ENCODE peak calls at places on chromosomes 11 and 22, in seven cellular contexts. One of them, this sample, is unnamed.
A peak's percentile ranks its signal among the peaks of the same experiment; 100 is the strongest.

GRCh38 chr11:1814691-1815090 is 20.1 kb upstream of the SYT8 start:
- DNase-seq in WTC11: no peak
- DNase-seq in H1: no peak
- DNase-seq in pancreas: no peak
- DNase-seq in upper lobe of right lung: no peak
- DNase-seq in BJ: no peak
- DNase-seq in body of pancreas: no peak
- DNase-seq in this sample: no peak

GRCh38 chr11:8227156-8228152 is 36.2 kb downstream of the LMO1 start:
- DNase-seq in pancreas: no peak
- DNase-seq in body of pancreas: no peak
- DNase-seq in H1: no peak
- DNase-seq in BJ: no peak
- DNase-seq in WTC11: no peak
- DNase-seq in upper lobe of right lung: peak; percentile 51
- DNase-seq in this sample: no peak

GRCh38 chr11:102468636-102469195 is 16.2 kb upstream of the TMEM123 start:
- DNase-seq in upper lobe of right lung: no peak
- DNase-seq in pancreas: no peak
- DNase-seq in body of pancreas: no peak
- DNase-seq in H1: no peak
- DNase-seq in BJ: no peak
- DNase-seq in WTC11: no peak
- DNase-seq in this sample: no peak

GRCh38 chr11:19458721-19459120 is 218.0 kb upstream of the E2F8 start:
- DNase-seq in BJ: no peak
- DNase-seq in body of pancreas: no peak
- DNase-seq in H1: no peak
- DNase-seq in pancreas: no peak
- DNase-seq in WTC11: no peak
- DNase-seq in upper lobe of right lung: no peak
- DNase-seq in this sample: no peak

GRCh38 chr11:6127881-6128280 is 20.4 kb downstream of the OR56B4 start:
- DNase-seq in body of pancreas: no peak
- DNase-seq in pancreas: no peak
- DNase-seq in BJ: no peak
- DNase-seq in WTC11: no peak
- DNase-seq in H1: no peak
- DNase-seq in upper lobe of right lung: no peak
- DNase-seq in this sample: no peak

GRCh38 chr11:69667619-69668604 is 7.2 kb downstream of the LTO1 start:
- DNase-seq in upper lobe of right lung: peak; percentile 61
- DNase-seq in pancreas: no peak
- DNase-seq in WTC11: no peak
- DNase-seq in BJ: no peak
- DNase-seq in body of pancreas: no peak
- DNase-seq in H1: no peak
- DNase-seq in this sample: no peak

GRCh38 chr11:125315088-125315740 is 150.7 kb downstream of the PKNOX2 start:
- DNase-seq in body of pancreas: peak; percentile 56
- DNase-seq in pancreas: peak; percentile 72
- DNase-seq in BJ: no peak
- DNase-seq in WTC11: no peak
- DNase-seq in upper lobe of right lung: no peak
- DNase-seq in H1: no peak
- DNase-seq in this sample: no peak

GRCh38 chr11:65215441-65216076 is 33.8 kb downstream of the CAPN1 start:
- DNase-seq in BJ: no peak
- DNase-seq in upper lobe of right lung: no peak
- DNase-seq in WTC11: no peak
- DNase-seq in pancreas: no peak
- DNase-seq in body of pancreas: no peak
- DNase-seq in H1: no peak
- DNase-seq in this sample: no peak

GRCh38 chr22:25413620-25414019 is 150.9 kb upstream of the GRK3 start:
- DNase-seq in H1: no peak
- DNase-seq in upper lobe of right lung: no peak
- DNase-seq in BJ: no peak
- DNase-seq in body of pancreas: no peak
- DNase-seq in pancreas: no peak
- DNase-seq in WTC11: no peak
- DNase-seq in this sample: no peak

GRCh38 chr11:19437760-19438159 is 197.0 kb upstream of the E2F8 start:
- DNase-seq in H1: no peak
- DNase-seq in BJ: no peak
- DNase-seq in upper lobe of right lung: no peak
- DNase-seq in pancreas: no peak
- DNase-seq in body of pancreas: no peak
- DNase-seq in WTC11: no peak
- DNase-seq in this sample: no peak

GRCh38 chr11:127496165-127496564 is 495.6 kb upstream of the KIRREL3 start:
- DNase-seq in WTC11: no peak
- DNase-seq in pancreas: no peak
- DNase-seq in upper lobe of right lung: no peak
- DNase-seq in H1: no peak
- DNase-seq in BJ: no peak
- DNase-seq in body of pancreas: peak; percentile 6
- DNase-seq in this sample: no peak

GRCh38 chr11:43987384-43988039 is 45.1 kb downstream of the C11orf96 start:
- DNase-seq in upper lobe of right lung: peak; percentile 82
- DNase-seq in BJ: peak; percentile 49
- DNase-seq in pancreas: peak; percentile 61
- DNase-seq in WTC11: no peak
- DNase-seq in body of pancreas: peak; percentile 78
- DNase-seq in H1: no peak
- DNase-seq in this sample: no peak

GRCh38 chr11:128658499-128658898 is 35.4 kb upstream of the FLI1 start:
- DNase-seq in pancreas: no peak
- DNase-seq in upper lobe of right lung: no peak
- DNase-seq in H1: no peak
- DNase-seq in WTC11: no peak
- DNase-seq in body of pancreas: peak; percentile 4
- DNase-seq in BJ: no peak
- DNase-seq in this sample: no peak

GRCh38 chr11:18203723-18204122 is 31.1 kb downstream of the MRGPRX4 start:
- DNase-seq in pancreas: no peak
- DNase-seq in body of pancreas: no peak
- DNase-seq in H1: no peak
- DNase-seq in BJ: no peak
- DNase-seq in upper lobe of right lung: no peak
- DNase-seq in WTC11: peak; percentile 55
- DNase-seq in this sample: peak; percentile 37

GRCh38 chr11:117985953-117986887 is at the start of gene IL10RA:
- DNase-seq in BJ: no peak
- DNase-seq in upper lobe of right lung: peak; percentile 94
- DNase-seq in WTC11: peak; percentile 89
- DNase-seq in pancreas: peak; percentile 80
- DNase-seq in body of pancreas: peak; percentile 84
- DNase-seq in H1: peak; percentile 64
- DNase-seq in this sample: peak; percentile 76

GRCh38 chr11:111923351-111923788 is 4.7 kb downstream of the C11orf52 start:
- DNase-seq in H1: no peak
- DNase-seq in BJ: no peak
- DNase-seq in WTC11: no peak
- DNase-seq in pancreas: no peak
- DNase-seq in upper lobe of right lung: no peak
- DNase-seq in body of pancreas: no peak
- DNase-seq in this sample: no peak

GRCh38 chr11:68264244-68264643 is 7.5 kb downstream of the C11orf24 start:
- DNase-seq in H1: no peak
- DNase-seq in upper lobe of right lung: no peak
- DNase-seq in pancreas: no peak
- DNase-seq in BJ: no peak
- DNase-seq in body of pancreas: no peak
- DNase-seq in WTC11: no peak
- DNase-seq in this sample: no peak

GRCh38 chr22:41367680-41368542 is 13.8 kb upstream of the TEF start:
- DNase-seq in WTC11: no peak
- DNase-seq in pancreas: peak; percentile 69
- DNase-seq in upper lobe of right lung: peak; percentile 84
- DNase-seq in body of pancreas: peak; percentile 77
- DNase-seq in H1: no peak
- DNase-seq in BJ: peak; percentile 31
- DNase-seq in this sample: no peak

GRCh38 chr11:61967924-61968757 is 707 bp upstream of the FTH1 start:
- DNase-seq in body of pancreas: no peak
- DNase-seq in upper lobe of right lung: peak; percentile 87
- DNase-seq in H1: no peak
- DNase-seq in pancreas: peak; percentile 62
- DNase-seq in WTC11: peak; percentile 32
- DNase-seq in BJ: no peak
- DNase-seq in this sample: peak; percentile 20

GRCh38 chr22:29610780-29611179 is 7.3 kb downstream of the NF2 start:
- DNase-seq in WTC11: no peak
- DNase-seq in BJ: no peak
- DNase-seq in pancreas: no peak
- DNase-seq in H1: no peak
- DNase-seq in upper lobe of right lung: no peak
- DNase-seq in body of pancreas: no peak
- DNase-seq in this sample: no peak

GRCh38 chr22:31350410-31350863 is 4.3 kb upstream of the PATZ1 start:
- DNase-seq in BJ: no peak
- DNase-seq in upper lobe of right lung: no peak
- DNase-seq in WTC11: peak; percentile 37
- DNase-seq in body of pancreas: peak; percentile 88
- DNase-seq in H1: no peak
- DNase-seq in pancreas: peak; percentile 83
- DNase-seq in this sample: no peak

GRCh38 chr11:79400717-79401330 is 40.0 kb downstream of the TENM4 start:
- DNase-seq in body of pancreas: peak; percentile 34
- DNase-seq in BJ: no peak
- DNase-seq in WTC11: peak; percentile 72
- DNase-seq in upper lobe of right lung: peak; percentile 67
- DNase-seq in H1: no peak
- DNase-seq in pancreas: peak; percentile 19
- DNase-seq in this sample: peak; percentile 63
- TF ChIP-seq CTCF in body of pancreas: peak; percentile 53
- TF ChIP-seq CTCF in BJ: peak; percentile 79
- TF ChIP-seq CTCF in WTC11: peak; percentile 82
- TF ChIP-seq CTCF in upper lobe of right lung: peak; percentile 58
- TF ChIP-seq CTCF in H1: peak; percentile 92
- TF ChIP-seq CTCF in pancreas: peak; percentile 41
- TF ChIP-seq CTCF in this sample: peak; percentile 69

GRCh38 chr22:48883211-48883960 is 944.3 kb downstream of the BRD1 start:
- DNase-seq in WTC11: no peak
- DNase-seq in BJ: no peak
- DNase-seq in H1: no peak
- DNase-seq in pancreas: no peak
- DNase-seq in body of pancreas: no peak
- DNase-seq in upper lobe of right lung: peak; percentile 26
- DNase-seq in this sample: no peak

GRCh38 chr22:48881326-48881980 is 946.2 kb downstream of the BRD1 start:
- DNase-seq in body of pancreas: no peak
- DNase-seq in H1: no peak
- DNase-seq in pancreas: no peak
- DNase-seq in BJ: no peak
- DNase-seq in WTC11: no peak
- DNase-seq in upper lobe of right lung: peak; percentile 36
- DNase-seq in this sample: no peak

GRCh38 chr22:48884292-48884691 is 943.4 kb downstream of the BRD1 start:
- DNase-seq in upper lobe of right lung: peak; percentile 34
- DNase-seq in body of pancreas: no peak
- DNase-seq in H1: no peak
- DNase-seq in pancreas: no peak
- DNase-seq in WTC11: no peak
- DNase-seq in BJ: no peak
- DNase-seq in this sample: no peak

GRCh38 chr22:48880749-48881148 is 946.9 kb downstream of the BRD1 start:
- DNase-seq in H1: no peak
- DNase-seq in upper lobe of right lung: peak; percentile 20
- DNase-seq in BJ: no peak
- DNase-seq in pancreas: no peak
- DNase-seq in WTC11: no peak
- DNase-seq in body of pancreas: no peak
- DNase-seq in this sample: no peak

GRCh38 chr22:48882636-48883200 is 945.0 kb downstream of the BRD1 start:
- DNase-seq in BJ: no peak
- DNase-seq in body of pancreas: no peak
- DNase-seq in pancreas: no peak
- DNase-seq in upper lobe of right lung: peak; percentile 45
- DNase-seq in H1: no peak
- DNase-seq in WTC11: no peak
- DNase-seq in this sample: no peak
- TF ChIP-seq CTCF in BJ: no peak
- TF ChIP-seq CTCF in body of pancreas: no peak
- TF ChIP-seq CTCF in pancreas: no peak
- TF ChIP-seq CTCF in upper lobe of right lung: no peak
- TF ChIP-seq CTCF in H1: no peak
- TF ChIP-seq CTCF in WTC11: no peak
- TF ChIP-seq CTCF in this sample: no peak

DNA sequence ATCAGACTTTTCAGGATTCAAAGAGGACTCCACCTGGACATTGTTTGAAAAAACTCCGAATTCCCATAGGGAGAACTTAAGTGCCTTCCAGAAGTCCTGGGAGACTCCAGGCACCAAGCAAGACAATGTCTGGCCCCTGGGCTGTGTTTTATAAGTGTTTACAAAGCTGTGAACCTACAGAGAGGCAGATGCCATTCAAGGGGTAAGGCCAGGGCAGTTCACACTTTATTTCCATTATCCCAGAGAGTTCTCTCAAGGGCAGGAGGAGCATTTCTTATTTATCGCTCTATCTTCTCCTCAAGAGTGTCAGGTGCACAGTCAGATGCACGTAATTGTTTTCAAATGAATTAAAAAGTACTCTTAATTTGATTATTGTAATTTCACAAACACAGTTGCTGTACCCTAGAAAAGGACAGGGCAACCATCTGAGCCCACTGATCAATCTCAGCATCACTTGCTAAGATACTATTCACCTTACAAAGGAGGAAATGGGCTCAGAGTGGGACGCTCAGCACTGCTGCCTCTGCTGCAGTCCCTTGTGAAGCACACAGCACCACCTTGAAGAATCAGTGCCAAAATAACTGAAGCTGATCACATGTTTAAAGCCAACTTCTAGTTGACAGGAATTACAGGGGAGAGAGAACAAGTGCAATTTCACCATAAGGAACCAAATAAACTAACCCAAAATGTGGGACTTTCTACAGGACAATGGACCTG is 35.0 kb downstream of the RASSF10 start:
- DNase-seq in upper lobe of right lung: no peak
- DNase-seq in pancreas: no peak
- DNase-seq in BJ: no peak
- DNase-seq in WTC11: no peak
- DNase-seq in H1: no peak
- DNase-seq in body of pancreas: no peak
- DNase-seq in this sample: no peak
- TF ChIP-seq CTCF in upper lobe of right lung: no peak
- TF ChIP-seq CTCF in pancreas: no peak
- TF ChIP-seq CTCF in BJ: no peak
- TF ChIP-seq CTCF in WTC11: no peak
- TF ChIP-seq CTCF in H1: no peak
- TF ChIP-seq CTCF in body of pancreas: no peak
- TF ChIP-seq CTCF in this sample: no peak

GRCh38 chr11:92340839-92341238 is 116.2 kb downstream of the FAT3 start:
- DNase-seq in body of pancreas: peak; percentile 21
- DNase-seq in upper lobe of right lung: no peak
- DNase-seq in WTC11: peak; percentile 69
- DNase-seq in H1: no peak
- DNase-seq in BJ: no peak
- DNase-seq in pancreas: peak; percentile 21
- DNase-seq in this sample: peak; percentile 25
- TF ChIP-seq CTCF in body of pancreas: peak; percentile 31
- TF ChIP-seq CTCF in upper lobe of right lung: peak; percentile 15
- TF ChIP-seq CTCF in WTC11: peak; percentile 70
- TF ChIP-seq CTCF in H1: peak; percentile 86
- TF ChIP-seq CTCF in BJ: peak; percentile 42
- TF ChIP-seq CTCF in pancreas: peak; percentile 19
- TF ChIP-seq CTCF in this sample: peak; percentile 30